ENCODE peak calls at places on chromosome 7, in eight cellular contexts. V, H, C, Q, X, E, L and G are unnamed samples.

GRCh38 chr7:98598846-98599615 is 18.1 kb upstream of the NPTX2 start:
- DNase-seq in E (no peak), V (no peak), Q (no peak), X (no peak), C (no peak), L (no peak), H (no peak), G (no peak)

GRCh38 chr7:154841731-154842331 is 161.1 kb downstream of the PAXIP1 start:
- DNase-seq in V (no peak), Q (no peak), L (no peak), E (no peak), H (no peak), C (no peak), X (no peak), G (no peak)

GRCh38 chr7:74097937-74098614 is 14.5 kb downstream of the LIMK1 start:
- DNase-seq in X (peak), E (no peak), Q (no peak), H (no peak), L (no peak), C (peak), V (no peak), G (peak)

GRCh38 chr7:44748042-44748947 is at the start of gene ZMIZ2:
- DNase-seq in E (peak), V (peak), C (peak), Q (peak), H (peak), L (peak), X (peak), G (peak)

GRCh38 chr7:117667456-117667855 is 187.6 kb downstream of the CFTR start:
- DNase-seq in C (no peak), H (no peak), V (no peak), Q (no peak), L (no peak), E (no peak), X (no peak), G (no peak)

GRCh38 chr7:29811597-29811996 is 5.3 kb downstream of the WIPF3 start:
- DNase-seq in H (no peak), X (no peak), E (no peak), C (no peak), Q (no peak), L (no peak), V (no peak), G (no peak)

GRCh38 chr7:36119005-36119711 is 33.9 kb upstream of the EEPD1 start:
- DNase-seq in L (no peak), C (peak), V (no peak), H (no peak), E (no peak), X (peak), Q (no peak), G (no peak)

GRCh38 chr7:17532861-17533404 is 234.5 kb downstream of the AHR start:
- DNase-seq in Q (no peak), V (no peak), E (no peak), H (no peak), C (peak), X (peak), L (no peak), G (no peak)

GRCh38 chr7:27165655-27166474 is 528 bp upstream of the HOXA9 start:
- DNase-seq in V (no peak), X (no peak), E (peak), L (no peak), C (peak), Q (peak), H (no peak), G (peak)

GRCh38 chr7:94382746-94383145 is 11.9 kb upstream of the COL1A2 start:
- DNase-seq in H (no peak), X (no peak), E (no peak), Q (no peak), V (no peak), C (peak), L (no peak), G (no peak)

GRCh38 chr7:134992626-134993179 is 6.4 kb downstream of the AGBL3 start:
- DNase-seq in H (no peak), V (no peak), L (peak), C (no peak), X (no peak), Q (no peak), E (no peak), G (no peak)

GRCh38 chr7:96823274-96823673 is 113.6 kb upstream of the SEM1 start:
- DNase-seq in Q (no peak), C (peak), E (no peak), X (no peak), H (no peak), V (no peak), L (no peak), G (no peak)

GRCh38 chr7:1537631-1538412 is 7.3 kb downstream of the MAFK start:
- DNase-seq in Q (peak), V (no peak), H (peak), C (peak), E (peak), L (peak), X (peak), G (peak)

GRCh38 chr7:66206116-66206908 is 1.2 kb downstream of the TPST1 start:
- DNase-seq in C (peak), Q (peak), X (no peak), H (no peak), V (no peak), E (no peak), L (no peak), G (no peak)

GRCh38 chr7:158650821-158651225 is 53.8 kb downstream of the NCAPG2 start:
- DNase-seq in V (no peak), C (peak), X (no peak), H (no peak), E (no peak), L (no peak), Q (no peak), G (no peak)

GRCh38 chr7:111011500-111011899 is 79.4 kb upstream of the LRRN3 start:
- DNase-seq in L (no peak), V (no peak), Q (no peak), E (no peak), H (no peak), X (no peak), C (peak), G (no peak)

GRCh38 chr7:122327969-122328368 is 23.4 kb upstream of the FEZF1 start:
- DNase-seq in Q (no peak), H (no peak), V (no peak), E (no peak), L (no peak), C (no peak), X (no peak), G (no peak)

GRCh38 chr7:100957832-100958421 is 8.6 kb downstream of the MUC3A start:
- DNase-seq in L (no peak), Q (no peak), E (no peak), H (no peak), X (no peak), C (no peak), V (no peak), G (no peak)

GRCh38 chr7:132836746-132837145 is 245.1 kb downstream of the CHCHD3 start:
- DNase-seq in L (no peak), H (no peak), Q (no peak), E (no peak), C (peak), V (no peak), X (no peak), G (no peak)

GRCh38 chr7:22726849-22727792 is at the start of gene IL6:
- DNase-seq in V (peak), E (peak), H (no peak), L (peak), X (peak), C (peak), Q (peak), G (peak)

GRCh38 chr7:122311719-122312118 is 7.2 kb upstream of the FEZF1 start:
- DNase-seq in X (no peak), Q (no peak), L (no peak), V (no peak), E (peak), H (no peak), C (no peak), G (no peak)

GRCh38 chr7:30911561-30911969 is at the start of gene AQP1:
- DNase-seq in H (no peak), V (no peak), C (no peak), Q (peak), E (peak), X (no peak), L (peak), G (peak)

GRCh38 chr7:22426463-22427121 is 69.6 kb upstream of the RAPGEF5 start:
- DNase-seq in E (no peak), C (no peak), X (no peak), H (no peak), V (no peak), Q (no peak), L (no peak), G (no peak)

GRCh38 chr7:77327067-77327931 is 88.8 kb downstream of the GSAP start:
- DNase-seq in E (peak), C (peak), L (peak), V (no peak), H (no peak), X (peak), Q (peak), G (no peak)